ENCODE peak calls at places on chromosomes 13 and 19, in four cellular contexts. One of them, this sample, is unnamed.

GRCh38 chr13:28751210-28751935 is 32.6 kb upstream of the SLC46A3 start:
- DNase-seq in left ventricle myocardium inferior: no peak
- DNase-seq in breast epithelium: no peak
- DNase-seq in cardiac muscle cell: peak
- DNase-seq in this sample: no peak

GRCh38 chr13:105965910-105966309 is 569.6 kb downstream of the EFNB2 start:
- DNase-seq in breast epithelium: no peak
- DNase-seq in cardiac muscle cell: no peak
- DNase-seq in left ventricle myocardium inferior: no peak
- DNase-seq in this sample: no peak

GRCh38 chr13:111187879-111188643 is 73.0 kb downstream of the ARHGEF7 start:
- DNase-seq in left ventricle myocardium inferior: no peak
- DNase-seq in cardiac muscle cell: peak
- DNase-seq in breast epithelium: no peak
- DNase-seq in this sample: no peak

GRCh38 chr13:108948269-108948671 is 318.9 kb downstream of the MYO16 start:
- DNase-seq in breast epithelium: no peak
- DNase-seq in cardiac muscle cell: no peak
- DNase-seq in left ventricle myocardium inferior: no peak
- DNase-seq in this sample: no peak

GRCh38 chr19:52898101-52898500 is 666 bp upstream of the ZNF320 start:
- DNase-seq in left ventricle myocardium inferior: no peak
- DNase-seq in cardiac muscle cell: no peak
- DNase-seq in breast epithelium: no peak
- DNase-seq in this sample: no peak

GRCh38 chr19:58361900-58362271 is 665 bp downstream of the ZNF497 start:
- DNase-seq in breast epithelium: peak
- DNase-seq in left ventricle myocardium inferior: peak
- DNase-seq in cardiac muscle cell: peak
- DNase-seq in this sample: no peak

GRCh38 chr19:32022946-32023832 is 322.2 kb upstream of the ZNF507 start:
- DNase-seq in cardiac muscle cell: no peak
- DNase-seq in breast epithelium: no peak
- DNase-seq in left ventricle myocardium inferior: no peak
- DNase-seq in this sample: no peak

GRCh38 chr19:1567848-1568227 is 287 bp downstream of the MEX3D start:
- DNase-seq in cardiac muscle cell: no peak
- DNase-seq in breast epithelium: no peak
- DNase-seq in left ventricle myocardium inferior: no peak
- DNase-seq in this sample: no peak

GRCh38 chr13:26442541-26442940 is 114.9 kb upstream of the WASF3 start:
- DNase-seq in breast epithelium: no peak
- DNase-seq in left ventricle myocardium inferior: no peak
- DNase-seq in cardiac muscle cell: no peak
- DNase-seq in this sample: no peak

GRCh38 chr19:16070366-16070990 is 5.8 kb upstream of the TPM4 start:
- DNase-seq in left ventricle myocardium inferior: peak
- DNase-seq in breast epithelium: peak
- DNase-seq in cardiac muscle cell: no peak
- DNase-seq in this sample: no peak

GRCh38 chr13:30142502-30143211 is 164.7 kb downstream of the KATNAL1 start:
- DNase-seq in left ventricle myocardium inferior: no peak
- DNase-seq in breast epithelium: peak
- DNase-seq in cardiac muscle cell: peak
- DNase-seq in this sample: no peak

GRCh38 chr19:40685016-40685526 is 5.4 kb downstream of the NUMBL start:
- DNase-seq in left ventricle myocardium inferior: no peak
- DNase-seq in breast epithelium: no peak
- DNase-seq in cardiac muscle cell: no peak
- DNase-seq in this sample: no peak

GRCh38 chr19:40685563-40685962 is 4.9 kb downstream of the NUMBL start:
- DNase-seq in breast epithelium: no peak
- DNase-seq in cardiac muscle cell: no peak
- DNase-seq in left ventricle myocardium inferior: no peak
- DNase-seq in this sample: no peak

GRCh38 chr19:40687525-40688016 is 2.9 kb downstream of the NUMBL start:
- DNase-seq in left ventricle myocardium inferior: peak
- DNase-seq in breast epithelium: no peak
- DNase-seq in cardiac muscle cell: peak
- DNase-seq in this sample: no peak

GRCh38 chr19:40688294-40688693 is 2.2 kb downstream of the NUMBL start:
- DNase-seq in left ventricle myocardium inferior: no peak
- DNase-seq in cardiac muscle cell: no peak
- DNase-seq in breast epithelium: no peak
- DNase-seq in this sample: no peak

DNA sequence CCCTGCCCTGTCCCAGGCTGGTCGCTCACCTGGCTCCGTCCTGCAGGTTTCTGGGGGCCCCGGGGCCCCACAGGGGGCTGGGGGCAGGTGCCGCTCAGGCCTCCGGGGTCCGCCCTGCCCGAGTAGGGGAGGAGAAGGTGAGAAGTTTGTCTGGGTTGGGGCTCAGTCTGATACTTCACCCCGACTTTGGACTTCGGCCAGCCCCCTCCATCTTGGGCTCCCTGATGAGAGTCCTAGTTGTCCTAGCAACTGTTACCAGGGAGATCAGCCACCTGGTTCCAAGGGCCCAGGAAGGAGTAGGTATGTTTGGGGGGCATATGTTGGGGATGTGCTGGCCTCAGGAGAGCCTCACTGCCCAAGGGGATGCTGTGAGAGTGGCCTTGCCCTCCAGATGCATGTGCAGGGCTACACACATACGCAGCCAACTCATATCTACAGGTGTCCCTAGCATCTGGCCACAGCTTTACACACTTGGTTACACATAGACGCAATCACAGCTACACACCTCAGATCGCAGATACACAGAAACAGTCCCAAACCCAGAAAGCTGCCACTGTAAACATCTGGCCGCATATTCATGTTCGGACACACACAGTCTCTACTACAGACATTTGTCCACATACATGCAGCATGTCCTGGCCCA is 3.4 kb downstream of the NUMBL start:
- DNase-seq in breast epithelium: no peak
- DNase-seq in cardiac muscle cell: no peak
- DNase-seq in left ventricle myocardium inferior: no peak
- DNase-seq in this sample: no peak
- H3K27ac ChIP-seq in breast epithelium: no peak
- H3K27ac ChIP-seq in cardiac muscle cell: no peak
- H3K27ac ChIP-seq in left ventricle myocardium inferior: peak
- H3K27ac ChIP-seq in this sample: no peak

DNA sequence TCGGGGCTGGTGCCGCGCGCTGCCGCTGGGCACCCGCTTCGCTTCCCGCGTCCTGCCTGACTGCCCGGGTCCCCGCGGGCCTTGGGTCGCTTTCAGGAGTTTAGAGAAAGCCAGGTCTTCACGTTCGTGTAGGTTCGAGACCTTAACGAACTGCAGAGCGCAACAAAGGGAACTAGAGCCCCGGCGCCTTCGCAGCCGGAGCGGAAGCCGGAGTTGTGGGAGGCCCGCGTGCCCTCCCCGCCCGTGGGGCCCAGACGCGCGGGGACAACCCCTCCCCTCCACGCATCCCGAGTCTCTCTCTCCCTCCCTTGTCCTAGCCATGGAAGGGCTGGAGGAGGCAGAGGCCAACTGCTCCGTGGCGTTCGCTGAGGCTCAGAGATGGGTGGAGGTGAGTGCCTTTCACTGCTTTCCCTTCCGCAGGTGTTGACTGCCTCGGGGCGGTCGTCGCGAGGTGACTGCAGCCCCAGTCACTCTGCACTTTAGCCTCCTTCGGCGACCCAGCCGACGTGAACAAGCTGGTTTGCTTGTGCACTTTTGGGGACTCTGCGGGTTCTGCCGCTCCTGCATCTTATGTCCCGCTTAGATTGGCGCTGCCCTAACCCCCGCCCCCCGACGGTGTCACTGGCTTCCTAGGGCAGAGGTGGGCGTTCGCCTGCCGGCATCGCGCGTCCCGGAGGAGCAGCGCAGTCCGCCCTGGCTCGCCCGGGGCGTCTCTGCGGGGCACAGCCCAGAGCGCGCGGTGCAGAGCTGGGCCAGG is 387 bp downstream of the LMO7 start:
- DNase-seq in cardiac muscle cell: peak
- DNase-seq in left ventricle myocardium inferior: peak
- DNase-seq in breast epithelium: no peak
- DNase-seq in this sample: no peak
- H3K27ac ChIP-seq in cardiac muscle cell: no peak
- H3K27ac ChIP-seq in left ventricle myocardium inferior: peak
- H3K27ac ChIP-seq in breast epithelium: peak
- H3K27ac ChIP-seq in this sample: no peak

GRCh38 chr19:10018786-10019185 is 5.5 kb downstream of the RDH8 start:
- DNase-seq in left ventricle myocardium inferior: no peak
- DNase-seq in breast epithelium: no peak
- DNase-seq in cardiac muscle cell: no peak
- DNase-seq in this sample: no peak

GRCh38 chr19:10020851-10021250 is 7.6 kb downstream of the RDH8 start:
- DNase-seq in left ventricle myocardium inferior: no peak
- DNase-seq in cardiac muscle cell: no peak
- DNase-seq in breast epithelium: no peak
- DNase-seq in this sample: no peak

GRCh38 chr19:10021446-10021845 is 8.2 kb downstream of the RDH8 start:
- DNase-seq in left ventricle myocardium inferior: no peak
- DNase-seq in breast epithelium: no peak
- DNase-seq in cardiac muscle cell: no peak
- DNase-seq in this sample: no peak

GRCh38 chr19:10019246-10019645 is 6.0 kb downstream of the RDH8 start:
- DNase-seq in breast epithelium: no peak
- DNase-seq in left ventricle myocardium inferior: no peak
- DNase-seq in cardiac muscle cell: no peak
- DNase-seq in this sample: no peak

DNA sequence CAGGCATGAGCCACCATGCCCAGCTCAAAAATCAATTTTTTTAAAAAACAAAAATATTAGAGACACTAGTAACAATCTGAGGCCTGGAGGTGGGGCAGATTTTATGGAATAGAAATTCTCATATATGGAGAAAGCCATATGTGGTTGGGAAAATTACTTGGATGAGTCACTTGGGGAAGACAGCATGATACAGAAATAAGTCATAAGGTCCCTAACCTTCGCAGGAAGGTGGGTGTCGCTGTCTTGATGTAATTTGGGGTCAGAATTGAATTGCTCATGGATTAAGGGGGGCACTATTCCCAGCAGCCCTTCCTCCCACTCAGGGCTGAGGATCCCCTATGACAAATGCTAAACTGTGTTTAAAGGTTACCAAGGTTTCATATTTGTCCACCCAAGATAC is 4.9 kb downstream of the RDH8 start:
- DNase-seq in cardiac muscle cell: no peak
- DNase-seq in left ventricle myocardium inferior: no peak
- DNase-seq in breast epithelium: no peak
- DNase-seq in this sample: no peak
- H3K27ac ChIP-seq in cardiac muscle cell: no peak
- H3K27ac ChIP-seq in left ventricle myocardium inferior: no peak
- H3K27ac ChIP-seq in breast epithelium: no peak
- H3K27ac ChIP-seq in this sample: no peak

GRCh38 chr13:70630247-70630646 is 522.0 kb upstream of the KLHL1 start:
- DNase-seq in breast epithelium: no peak
- DNase-seq in cardiac muscle cell: no peak
- DNase-seq in left ventricle myocardium inferior: no peak
- DNase-seq in this sample: no peak
- H3K27ac ChIP-seq in breast epithelium: no peak
- H3K27ac ChIP-seq in cardiac muscle cell: no peak
- H3K27ac ChIP-seq in left ventricle myocardium inferior: no peak
- H3K27ac ChIP-seq in this sample: no peak

GRCh38 chr19:8001651-8001994 is 3.8 kb downstream of the ELAVL1 start:
- DNase-seq in left ventricle myocardium inferior: no peak
- DNase-seq in breast epithelium: no peak
- DNase-seq in cardiac muscle cell: no peak
- DNase-seq in this sample: no peak
- H3K27ac ChIP-seq in left ventricle myocardium inferior: peak
- H3K27ac ChIP-seq in breast epithelium: peak
- H3K27ac ChIP-seq in cardiac muscle cell: peak
- H3K27ac ChIP-seq in this sample: no peak

DNA sequence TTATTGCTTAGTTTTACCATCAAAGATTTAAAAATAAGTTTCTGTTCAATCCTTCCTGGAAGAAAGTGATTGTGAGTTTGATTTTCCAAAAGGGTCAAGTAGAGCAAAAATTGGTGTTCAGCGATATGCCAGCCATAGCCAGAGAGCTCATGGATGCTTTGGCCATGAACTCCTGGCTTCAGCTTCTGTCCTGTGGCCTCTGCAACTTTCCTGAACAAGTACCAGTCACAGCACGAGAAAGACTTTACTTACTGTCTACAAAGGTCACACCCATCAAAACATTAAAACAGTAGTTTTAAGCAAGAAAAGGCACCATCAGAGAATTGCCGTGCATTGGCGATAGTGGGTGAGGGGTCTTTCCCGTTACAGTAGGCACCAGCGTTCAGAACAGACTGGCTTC is 753.0 kb upstream of the SGCG start:
- DNase-seq in left ventricle myocardium inferior: no peak
- DNase-seq in cardiac muscle cell: no peak
- DNase-seq in breast epithelium: no peak
- DNase-seq in this sample: no peak
- H3K27ac ChIP-seq in left ventricle myocardium inferior: peak
- H3K27ac ChIP-seq in cardiac muscle cell: peak
- H3K27ac ChIP-seq in breast epithelium: no peak
- H3K27ac ChIP-seq in this sample: no peak

GRCh38 chr19:4120933-4121612 is 2.8 kb downstream of the MAP2K2 start:
- DNase-seq in left ventricle myocardium inferior: no peak
- DNase-seq in breast epithelium: no peak
- DNase-seq in cardiac muscle cell: no peak
- DNase-seq in this sample: no peak

GRCh38 chr19:4121815-4122214 is 2.1 kb downstream of the MAP2K2 start:
- DNase-seq in breast epithelium: no peak
- DNase-seq in left ventricle myocardium inferior: no peak
- DNase-seq in cardiac muscle cell: no peak
- DNase-seq in this sample: no peak

GRCh38 chr19:4122480-4122879 is 1.4 kb downstream of the MAP2K2 start:
- DNase-seq in left ventricle myocardium inferior: no peak
- DNase-seq in cardiac muscle cell: no peak
- DNase-seq in breast epithelium: no peak
- DNase-seq in this sample: no peak

GRCh38 chr19:4123615-4124568 is at the start of gene MAP2K2:
- DNase-seq in breast epithelium: peak
- DNase-seq in left ventricle myocardium inferior: peak
- DNase-seq in cardiac muscle cell: peak
- DNase-seq in this sample: peak

DNA sequence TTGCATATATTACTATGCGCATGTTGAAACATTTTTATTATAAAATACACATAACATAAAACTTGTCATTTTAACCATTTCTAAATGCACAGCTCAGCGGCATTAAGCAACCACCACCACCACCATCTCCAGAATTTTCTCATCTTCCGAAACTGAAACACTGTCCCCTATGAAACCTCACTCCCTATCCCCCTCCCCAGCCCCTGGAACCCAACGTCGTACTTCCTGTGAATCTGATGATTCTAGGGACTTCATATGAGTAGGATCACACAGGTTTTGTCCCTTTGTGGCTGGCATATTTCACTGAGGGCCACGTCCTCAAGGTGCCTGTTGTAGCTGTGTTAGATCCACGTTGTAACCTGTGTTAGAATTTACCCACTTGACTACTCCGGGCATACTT is 716 bp upstream of the MAP2K2 start:
- DNase-seq in cardiac muscle cell: no peak
- DNase-seq in breast epithelium: no peak
- DNase-seq in left ventricle myocardium inferior: no peak
- DNase-seq in this sample: no peak
- H3K27ac ChIP-seq in cardiac muscle cell: no peak
- H3K27ac ChIP-seq in breast epithelium: no peak
- H3K27ac ChIP-seq in left ventricle myocardium inferior: peak
- H3K27ac ChIP-seq in this sample: no peak

GRCh38 chr13:44902793-44903192 is 86.5 kb downstream of the NUFIP1 start:
- DNase-seq in left ventricle myocardium inferior: no peak
- DNase-seq in breast epithelium: no peak
- DNase-seq in cardiac muscle cell: no peak
- DNase-seq in this sample: no peak
- H3K27ac ChIP-seq in left ventricle myocardium inferior: peak
- H3K27ac ChIP-seq in breast epithelium: no peak
- H3K27ac ChIP-seq in cardiac muscle cell: no peak
- H3K27ac ChIP-seq in this sample: peak